ENCODE peak calls at places on chromosomes 13 and 19, in eight cellular contexts. Z is coronary artery; H is AG04450; I is NCI-H748 treated with DMSO at 0.1 percent for 48 hours; T is stimulated activated CD8-positive, alpha-beta memory T cell treated with anti-CD3 and anti-CD28 coated beads, Interleukin-4, amount 100 ng/mL, for 24 hours; L is non-pigmented ciliary epithelial cell; W is activated CD8-positive, alpha-beta memory T cell treated with anti-CD3 and anti-CD28 coated beads, Interleukin-2, amount 10 ng/mL, durations not matched to agents 7 days and 5 days; C is NCI-H510A. R is an unnamed sample.

GRCh38 chr13:32164622-32165268 is 133.2 kb downstream of the FRY start:
- DNase-seq in Z (no peak), H (peak; percentile 20), I (peak; percentile 96), T (no peak), L (no peak), W (no peak), C (peak; percentile 58), R (no peak)

GRCh38 chr19:23971598-23971997 is 56.9 kb downstream of the ZNF726 start:
- DNase-seq in Z (no peak), H (no peak), I (no peak), T (no peak), L (no peak), W (no peak), C (no peak), R (peak; percentile 4)

GRCh38 chr13:27375686-27376326 is 48.6 kb upstream of the GTF3A start:
- DNase-seq in Z (no peak), H (peak; percentile 26), I (peak; percentile 74), T (peak; percentile 37), L (peak; percentile 11), W (peak; percentile 60), C (no peak), R (peak; percentile 13)

GRCh38 chr13:111662451-111662850 is 342.0 kb downstream of the TEX29 start:
- DNase-seq in Z (peak; percentile 36), H (no peak), I (no peak), T (no peak), L (no peak), W (no peak), C (no peak), R (no peak)

GRCh38 chr19:54654447-54655321 is 8.1 kb upstream of the LILRB4 start:
- DNase-seq in Z (no peak), H (no peak), I (no peak), T (no peak), L (no peak), W (no peak), C (no peak), R (no peak)

GRCh38 chr19:55432355-55432959 is 10.6 kb downstream of the SHISA7 start:
- DNase-seq in Z (no peak), H (no peak), I (no peak), T (no peak), L (no peak), W (no peak), C (no peak), R (no peak)

GRCh38 chr19:3137139-3137538 is 1.3 kb downstream of the GNA15 start:
- DNase-seq in Z (peak; percentile 70), H (no peak), I (no peak), T (no peak), L (no peak), W (no peak), C (no peak), R (no peak)

GRCh38 chr19:11663162-11663561 is 65.9 kb downstream of the ZNF627 start:
- DNase-seq in Z (no peak), H (no peak), I (no peak), T (no peak), L (no peak), W (no peak), C (no peak), R (no peak)

GRCh38 chr13:30829145-30829544 is 76.9 kb upstream of the MEDAG start:
- DNase-seq in Z (no peak), H (no peak), I (no peak), T (no peak), L (peak; percentile 60), W (no peak), C (no peak), R (no peak)

R was measured in stimulated activated CD4-positive, alpha-beta T cell treated with anti-CD3 and anti-CD28 coated beads, Interleukin-4, amount 100 ng/mL, for 4 hours.